ENCODE peak calls at places on chromosome 13, in ten cellular contexts. M is fibroblast of the aortic adventitia; R is nucleus accumbens; L is activated effector memory CD4-positive, alpha-beta T cell treated with anti-CD3 and anti-CD28 coated beads, Interleukin-2, amount 50 U/mL, for 16 hours; F is NCI-H345; B is heart left ventricle; Q is Right ventricle myocardium superior; K is iris pigment epithelial cell; C is stomach; O is aorta. A is an unnamed sample.

GRCh38 chr13:85536706-85537105 is 262.5 kb downstream of the SLITRK6 start:
- DNase-seq in M (no peak), R (no peak), L (no peak), F (no peak), B (no peak), Q (no peak), K (peak; percentile 28), C (no peak), O (no peak), A (no peak)

GRCh38 chr13:95356916-95357315 is 55.7 kb upstream of the ABCC4 start:
- DNase-seq in M (no peak), R (no peak), L (no peak), F (no peak), B (no peak), Q (no peak), K (no peak), C (no peak), O (no peak), A (no peak)

GRCh38 chr13:101755228-101755887 is 302.9 kb downstream of the ITGBL1 start:
- DNase-seq in M (no peak), R (no peak), L (no peak), F (no peak), B (no peak), Q (no peak), K (peak; percentile 18), C (no peak), O (no peak), A (no peak)

GRCh38 chr13:79227418-79227817 is 178.6 kb downstream of the RBM26 start:
- DNase-seq in M (no peak), R (no peak), L (no peak), F (peak; percentile 48), B (no peak), Q (no peak), K (no peak), C (no peak), O (no peak), A (no peak)

GRCh38 chr13:97188207-97188606 is 33.9 kb upstream of the MBNL2 start:
- DNase-seq in M (no peak), R (no peak), L (no peak), F (no peak), B (no peak), Q (no peak), K (no peak), C (no peak), O (no peak), A (no peak)

GRCh38 chr13:29456419-29456818 is 139.1 kb downstream of the SLC7A1 start:
- DNase-seq in M (no peak), R (no peak), L (no peak), F (no peak), B (no peak), Q (no peak), K (no peak), C (no peak), O (no peak), A (no peak)

GRCh38 chr13:20301391-20302071 is 69.4 kb upstream of the GJB6 start:
- DNase-seq in M (peak; percentile 4), R (peak; percentile 1), L (no peak), F (no peak), B (no peak), Q (peak; percentile 49), K (no peak), C (no peak), O (peak; percentile 48), A (no peak)

GRCh38 chr13:20391597-20392452 is 133.8 kb downstream of the CRYL1 start:
- DNase-seq in M (no peak), R (no peak), L (no peak), F (no peak), B (peak; percentile 57), Q (no peak), K (no peak), C (no peak), O (no peak), A (no peak)

GRCh38 chr13:114002771-114003321 is 29.0 kb upstream of the C13orf46 start:
- DNase-seq in M (no peak), R (no peak), L (no peak), F (no peak), B (peak; percentile 28), Q (peak; percentile 37), K (no peak), C (no peak), O (no peak), A (no peak)

GRCh38 chr13:95745289-95745688 is 68.3 kb downstream of the DNAJC3 start:
- DNase-seq in M (no peak), R (no peak), L (no peak), F (no peak), B (no peak), Q (no peak), K (peak; percentile 46), C (no peak), O (no peak), A (no peak)

GRCh38 chr13:101157261-101157660 is 259.0 kb downstream of the NALCN start:
- DNase-seq in M (no peak), R (no peak), L (no peak), F (no peak), B (no peak), Q (no peak), K (no peak), C (no peak), O (no peak), A (no peak)

GRCh38 chr13:90233933-90234672 is 1113.4 kb upstream of the MIR17HG start:
- DNase-seq in M (peak; percentile 22), R (no peak), L (no peak), F (no peak), B (no peak), Q (no peak), K (no peak), C (no peak), O (no peak), A (no peak)

GRCh38 chr13:70353096-70353495 is 244.8 kb upstream of the KLHL1 start:
- DNase-seq in M (no peak), R (no peak), L (no peak), F (no peak), B (no peak), Q (no peak), K (no peak), C (no peak), O (no peak), A (no peak)

GRCh38 chr13:43587376-43587775 is 199.4 kb downstream of the ENOX1 start:
- DNase-seq in M (no peak), R (no peak), L (no peak), F (no peak), B (no peak), Q (no peak), K (no peak), C (no peak), O (no peak), A (no peak)

GRCh38 chr13:33099860-33100259 is 83.6 kb downstream of the KL start:
- DNase-seq in M (no peak), R (no peak), L (no peak), F (no peak), B (no peak), Q (no peak), K (no peak), C (no peak), O (no peak), A (no peak)

A was measured in memory B cell.